ENCODE peak calls at places on chromosomes 11 and 22, in ten cellular contexts. L is ovary; N is GM12865; P is stimulated activated effector memory CD8-positive, alpha-beta T cell treated with anti-CD3 and anti-CD28 coated beads, Interleukin-12 subunit alpha, Interleukin-12 subunit beta, amount 100 ng/mL, for 72 hours; C is GM18507; J is NCI-H1105 treated with DMSO at 0.1 percent for 48 hours; I is neural crest cell; Y is central memory CD4-positive, alpha-beta T cell; U is hepatic stellate cell; S is fibroblast of mammary gland. G is an unnamed sample.

GRCh38 chr11:85685820-85686459 is at the start of gene CCDC89:
- DNase-seq in I (no peak), P (no peak), C (no peak), S (peak; percentile 99), U (peak; percentile 98), N (peak; percentile 6), Y (no peak), J (peak; percentile 91), L (peak; percentile 79), G (peak; percentile 87)

GRCh38 chr11:115740365-115740764 is 236.2 kb upstream of the CADM1 start:
- DNase-seq in N (no peak), L (no peak), I (no peak), S (no peak), J (no peak), Y (no peak), C (no peak), P (no peak), U (no peak), G (no peak)

GRCh38 chr22:23038902-23039301 is 31.4 kb upstream of the GNAZ start:
- DNase-seq in P (peak; percentile 17), I (no peak), Y (no peak), N (no peak), L (no peak), J (no peak), C (no peak), U (no peak), S (no peak), G (no peak)

GRCh38 chr22:42673898-42674390 is 24.8 kb upstream of the CYB5R3 start:
- DNase-seq in U (no peak), Y (no peak), S (peak; percentile 28), P (no peak), L (no peak), N (no peak), I (no peak), J (no peak), C (no peak), G (no peak)

GRCh38 chr22:38066381-38067027 is 9.3 kb downstream of the PICK1 start:
- DNase-seq in C (no peak), S (no peak), L (no peak), J (no peak), N (no peak), P (no peak), U (no peak), Y (no peak), I (no peak), G (no peak)

GRCh38 chr11:61803889-61804647 is 11.4 kb downstream of the FEN1 start:
- DNase-seq in P (no peak), L (no peak), Y (no peak), S (peak; percentile 55), I (no peak), N (no peak), J (no peak), C (no peak), U (no peak), G (no peak)

GRCh38 chr11:14809466-14809865 is 82.6 kb downstream of the CYP2R1 start:
- DNase-seq in C (no peak), J (no peak), U (no peak), L (no peak), S (no peak), I (no peak), P (no peak), N (no peak), Y (no peak), G (no peak)

GRCh38 chr22:35842954-35843353 is 125.3 kb downstream of the APOL5 start:
- DNase-seq in L (no peak), C (no peak), Y (no peak), J (no peak), U (peak; percentile 49), S (peak; percentile 49), I (peak; percentile 28), N (peak; percentile 48), P (no peak), G (no peak)

GRCh38 chr22:38831166-38831945 is 12.5 kb downstream of the NPTXR start:
- DNase-seq in U (no peak), P (no peak), N (no peak), L (no peak), S (peak; percentile 82), I (no peak), C (no peak), Y (no peak), J (no peak), G (no peak)

GRCh38 chr11:11668781-11669180 is 47.0 kb upstream of the GALNT18 start:
- DNase-seq in Y (no peak), C (no peak), P (peak; percentile 32), N (no peak), U (no peak), J (no peak), S (no peak), I (no peak), L (no peak), G (no peak)

GRCh38 chr11:64854534-64855502 is 10.4 kb upstream of the CDC42BPG start:
- DNase-seq in C (no peak), N (no peak), S (peak; percentile 93), J (no peak), U (peak; percentile 98), L (peak; percentile 56), I (no peak), P (no peak), Y (no peak), G (no peak)